ENCODE peak calls at places on chromosomes 7 and 10, in four cellular contexts. One of them, this sample, is unnamed.

GRCh38 chr7:794671-795329 is 37.5 kb upstream of the SUN1 start:
- DNase-seq in cardiac fibroblast: no peak
- DNase-seq in prostate gland: no peak
- DNase-seq in OCI-LY7: no peak
- DNase-seq in this sample: no peak

GRCh38 chr7:143487566-143487965 is 9.9 kb downstream of the TAS2R41 start:
- DNase-seq in cardiac fibroblast: peak
- DNase-seq in OCI-LY7: no peak
- DNase-seq in prostate gland: peak
- DNase-seq in this sample: peak

GRCh38 chr7:149284343-149284742 is 22.3 kb downstream of the ZNF783 start:
- DNase-seq in OCI-LY7: peak
- DNase-seq in cardiac fibroblast: no peak
- DNase-seq in prostate gland: no peak
- DNase-seq in this sample: no peak

GRCh38 chr10:43200538-43201390 is 62.5 kb downstream of the CSGALNACT2 start:
- DNase-seq in cardiac fibroblast: no peak
- DNase-seq in prostate gland: no peak
- DNase-seq in OCI-LY7: no peak
- DNase-seq in this sample: no peak

GRCh38 chr7:1176891-1177373 is 16.9 kb upstream of the ZFAND2A start:
- DNase-seq in cardiac fibroblast: peak
- DNase-seq in prostate gland: no peak
- DNase-seq in OCI-LY7: peak
- DNase-seq in this sample: peak

GRCh38 chr7:55887786-55888185 is 530 bp downstream of the ZNF713 start:
- DNase-seq in prostate gland: no peak
- DNase-seq in OCI-LY7: peak
- DNase-seq in cardiac fibroblast: peak
- DNase-seq in this sample: no peak

GRCh38 chr10:70381491-70382421 is 669 bp downstream of the LRRC20 start:
- DNase-seq in prostate gland: no peak
- DNase-seq in cardiac fibroblast: peak
- DNase-seq in OCI-LY7: peak
- DNase-seq in this sample: peak

GRCh38 chr10:104329754-104330153 is 8.5 kb downstream of the ITPRIP start:
- DNase-seq in prostate gland: no peak
- DNase-seq in cardiac fibroblast: peak
- DNase-seq in OCI-LY7: no peak
- DNase-seq in this sample: no peak

GRCh38 chr10:122295423-122295947 is 24.4 kb downstream of the BTBD16 start:
- DNase-seq in prostate gland: no peak
- DNase-seq in OCI-LY7: no peak
- DNase-seq in cardiac fibroblast: no peak
- DNase-seq in this sample: no peak

GRCh38 chr10:107623292-107623691 is 458.8 kb upstream of the SORCS1 start:
- DNase-seq in cardiac fibroblast: no peak
- DNase-seq in OCI-LY7: no peak
- DNase-seq in prostate gland: no peak
- DNase-seq in this sample: no peak

GRCh38 chr7:27181176-27181520 is 3.9 kb downstream of the HOXA11 start:
- DNase-seq in prostate gland: no peak
- DNase-seq in cardiac fibroblast: no peak
- DNase-seq in OCI-LY7: no peak
- DNase-seq in this sample: peak

GRCh38 chr10:110056822-110057221 is 49.0 kb downstream of the ADD3 start:
- DNase-seq in prostate gland: no peak
- DNase-seq in OCI-LY7: no peak
- DNase-seq in cardiac fibroblast: peak
- DNase-seq in this sample: no peak

GRCh38 chr10:33187427-33187999 is 147.0 kb downstream of the NRP1 start:
- DNase-seq in prostate gland: no peak
- DNase-seq in OCI-LY7: no peak
- DNase-seq in cardiac fibroblast: no peak
- DNase-seq in this sample: no peak

GRCh38 chr7:130897515-130898419 is 163.8 kb upstream of the KLF14 start:
- DNase-seq in OCI-LY7: peak
- DNase-seq in prostate gland: no peak
- DNase-seq in cardiac fibroblast: no peak
- DNase-seq in this sample: no peak

GRCh38 chr7:106110238-106110560 is 1.9 kb downstream of the SYPL1 start:
- DNase-seq in prostate gland: no peak
- DNase-seq in cardiac fibroblast: peak
- DNase-seq in OCI-LY7: peak
- DNase-seq in this sample: no peak
- H3K4me3 ChIP-seq in prostate gland: no peak
- H3K4me3 ChIP-seq in cardiac fibroblast: no peak
- H3K4me3 ChIP-seq in OCI-LY7: peak
- H3K4me3 ChIP-seq in this sample: peak

DNA sequence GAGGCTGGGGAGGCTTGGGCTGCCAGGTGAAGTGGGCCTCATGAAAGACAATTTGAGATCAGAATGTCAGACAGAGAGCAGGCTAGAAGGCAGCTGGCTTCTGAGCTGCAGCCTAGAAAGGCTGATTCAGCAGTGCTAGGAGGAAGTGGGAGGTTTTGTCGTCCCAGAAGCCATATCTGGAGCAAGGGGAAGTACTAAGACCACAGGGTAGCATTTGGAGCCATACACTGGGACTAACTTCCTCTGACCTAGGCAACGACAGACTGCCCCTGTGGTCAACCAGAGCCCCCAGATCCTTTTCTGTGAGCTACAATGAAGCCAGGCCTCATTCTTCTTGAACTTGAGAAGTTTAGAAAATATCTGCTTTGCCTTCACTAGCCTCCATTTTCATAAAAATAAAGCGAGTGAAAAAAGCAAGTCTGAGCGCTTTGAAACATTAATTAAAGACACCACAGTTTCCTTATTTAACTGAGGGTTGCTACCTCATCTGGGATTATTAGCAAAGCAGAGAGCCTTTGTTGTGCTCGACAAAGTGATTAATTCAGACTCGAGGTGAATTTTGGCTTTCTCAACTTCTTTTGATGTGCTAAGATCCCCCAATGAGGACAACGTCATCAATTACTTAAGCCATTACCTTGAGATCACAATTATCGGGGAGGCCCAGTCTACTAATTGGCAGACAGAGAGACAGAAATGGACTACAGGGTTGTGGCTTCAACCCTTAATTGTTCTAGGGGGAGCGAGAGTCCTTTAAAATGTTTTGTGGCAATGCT is 26.6 kb downstream of the TBXAS1 start:
- DNase-seq in OCI-LY7: peak
- DNase-seq in prostate gland: no peak
- DNase-seq in cardiac fibroblast: peak
- DNase-seq in this sample: no peak
- H3K4me3 ChIP-seq in OCI-LY7: no peak
- H3K4me3 ChIP-seq in prostate gland: no peak
- H3K4me3 ChIP-seq in cardiac fibroblast: no peak
- H3K4me3 ChIP-seq in this sample: no peak

DNA sequence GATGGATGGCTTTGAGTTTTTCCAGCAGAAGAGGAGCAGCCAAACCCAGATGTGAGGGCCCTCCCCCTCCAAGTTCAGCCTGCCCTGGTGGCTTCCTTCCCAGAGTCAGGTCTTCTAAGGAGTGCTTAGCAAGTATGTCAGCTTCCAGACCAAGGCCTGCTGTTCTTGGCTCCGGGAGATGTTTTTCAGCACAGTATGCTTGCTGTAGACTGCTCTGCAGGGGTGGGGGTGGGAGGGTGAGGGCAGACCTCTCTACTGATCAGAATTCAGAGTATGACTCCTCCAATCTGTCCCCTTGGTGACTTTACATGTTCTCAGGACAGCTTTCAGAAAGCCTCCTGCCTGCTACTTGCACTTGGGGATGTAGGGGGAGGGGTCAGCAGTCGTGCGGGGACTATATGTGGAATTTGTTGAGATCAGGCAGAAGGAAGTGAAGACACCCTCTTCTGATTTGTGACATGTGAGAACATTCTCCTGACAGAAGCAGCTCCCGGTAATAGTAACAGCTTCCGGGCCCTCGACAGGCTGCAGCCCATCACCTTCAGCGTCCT is 516.4 kb upstream of the ZMIZ1 start:
- DNase-seq in OCI-LY7: peak
- DNase-seq in prostate gland: peak
- DNase-seq in cardiac fibroblast: peak
- DNase-seq in this sample: peak
- H3K4me3 ChIP-seq in OCI-LY7: no peak
- H3K4me3 ChIP-seq in prostate gland: no peak
- H3K4me3 ChIP-seq in cardiac fibroblast: no peak
- H3K4me3 ChIP-seq in this sample: no peak

GRCh38 chr10:15408557-15408956 is 37.5 kb upstream of the FAM171A1 start:
- DNase-seq in prostate gland: no peak
- DNase-seq in cardiac fibroblast: no peak
- DNase-seq in OCI-LY7: no peak
- DNase-seq in this sample: no peak
- H3K4me3 ChIP-seq in prostate gland: no peak
- H3K4me3 ChIP-seq in cardiac fibroblast: no peak
- H3K4me3 ChIP-seq in OCI-LY7: no peak
- H3K4me3 ChIP-seq in this sample: no peak

GRCh38 chr10:132588301-132589013 is 50.9 kb downstream of the INPP5A start:
- DNase-seq in OCI-LY7: no peak
- DNase-seq in cardiac fibroblast: peak
- DNase-seq in prostate gland: no peak
- DNase-seq in this sample: peak
- H3K4me3 ChIP-seq in OCI-LY7: no peak
- H3K4me3 ChIP-seq in cardiac fibroblast: no peak
- H3K4me3 ChIP-seq in prostate gland: no peak
- H3K4me3 ChIP-seq in this sample: peak

This sample was measured in tibial artery.